ENCODE peak calls at places on chromosomes 2 and 18, in nine cellular contexts. T, M, G, U, I, F, N, J and B are unnamed samples.
A peak's percentile ranks its signal among the peaks of the same experiment; 100 is the strongest.

GRCh38 chr2:42960835-42961165 is 168.4 kb upstream of the HAAO start:
- DNase-seq in T (no peak), M (no peak), G (no peak), U (no peak), I (no peak), F (peak; percentile 48), N (no peak), J (no peak), B (peak; percentile 66)

GRCh38 chr2:44777542-44777941 is 164.0 kb upstream of the SIX3 start:
- DNase-seq in T (no peak), M (no peak), G (no peak), U (no peak), I (no peak), F (no peak), N (no peak), J (no peak), B (no peak)

GRCh38 chr18:76130845-76131244 is 364.2 kb downstream of the ZNF516 start:
- DNase-seq in T (no peak), M (no peak), G (no peak), U (peak; percentile 54), I (no peak), F (no peak), N (no peak), J (no peak), B (peak; percentile 43)

GRCh38 chr2:222180619-222181018 is 118.2 kb downstream of the PAX3 start:
- DNase-seq in T (no peak), M (peak; percentile 28), G (no peak), U (no peak), I (no peak), F (no peak), N (no peak), J (no peak), B (no peak)

GRCh38 chr2:54456526-54457325 is 599 bp downstream of the SPTBN1 start:
- DNase-seq in T (peak; percentile 19), M (peak; percentile 45), G (no peak), U (peak; percentile 59), I (peak; percentile 79), F (peak; percentile 47), N (no peak), J (peak; percentile 43), B (no peak)

GRCh38 chr18:59657012-59657411 is 40.2 kb downstream of the CCBE1 start:
- DNase-seq in T (no peak), M (no peak), G (no peak), U (no peak), I (no peak), F (no peak), N (no peak), J (no peak), B (no peak)

GRCh38 chr18:55500316-55501086 is 87.5 kb downstream of the TCF4 start:
- DNase-seq in T (peak; percentile 92), M (peak; percentile 88), G (no peak), U (no peak), I (no peak), F (peak; percentile 86), N (no peak), J (no peak), B (peak; percentile 66)

GRCh38 chr2:75633620-75634019 is 13.0 kb upstream of the MRPL19 start:
- DNase-seq in T (no peak), M (no peak), G (no peak), U (no peak), I (no peak), F (no peak), N (no peak), J (no peak), B (no peak)

GRCh38 chr2:63078852-63079606 is 28.4 kb downstream of the OTX1 start:
- DNase-seq in T (no peak), M (no peak), G (no peak), U (no peak), I (peak; percentile 78), F (no peak), N (no peak), J (no peak), B (no peak)

GRCh38 chr2:206614825-206615224 is 27.5 kb upstream of the FAM237A start:
- DNase-seq in T (peak; percentile 32), M (peak; percentile 37), G (no peak), U (no peak), I (no peak), F (peak; percentile 6), N (no peak), J (no peak), B (no peak)

GRCh38 chr2:173990970-173991819 is 26.0 kb upstream of the SP3 start:
- DNase-seq in T (peak; percentile 89), M (peak; percentile 68), G (no peak), U (peak; percentile 93), I (no peak), F (peak; percentile 94), N (peak; percentile 56), J (peak; percentile 85), B (peak; percentile 94)

GRCh38 chr2:99695121-99695773 is 205.4 kb upstream of the REV1 start:
- DNase-seq in T (no peak), M (no peak), G (no peak), U (no peak), I (peak; percentile 16), F (no peak), N (no peak), J (no peak), B (no peak)

GRCh38 chr2:129367118-129367517 is 612.3 kb upstream of the RAB6C start:
- DNase-seq in T (no peak), M (no peak), G (no peak), U (no peak), I (no peak), F (no peak), N (no peak), J (no peak), B (no peak)

GRCh38 chr18:9609190-9609589 is 5.2 kb downstream of the PPP4R1 start:
- DNase-seq in T (no peak), M (no peak), G (no peak), U (no peak), I (no peak), F (no peak), N (no peak), J (no peak), B (no peak)
- H3K4me3 ChIP-seq in T (no peak overlapping the region), M (no peak overlapping the region), G (no peak overlapping the region), U (no peak overlapping the region), I (no peak overlapping the region), F (no peak overlapping the region), N (no peak overlapping the region), J (no peak overlapping the region), B (no peak overlapping the region)

GRCh38 chr18:51724790-51725721 is 527.6 kb upstream of the MEX3C start:
- DNase-seq in T (no peak), M (peak; percentile 15), G (no peak), U (no peak), I (no peak), F (no peak), N (no peak), J (no peak), B (no peak)

GRCh38 chr18:51726614-51727013 is 529.1 kb upstream of the MEX3C start:
- DNase-seq in T (no peak), M (no peak), G (no peak), U (no peak), I (no peak), F (no peak), N (no peak), J (no peak), B (no peak)

GRCh38 chr18:51731070-51731469 is 533.6 kb upstream of the MEX3C start:
- DNase-seq in T (no peak), M (no peak), G (no peak), U (no peak), I (no peak), F (no peak), N (no peak), J (no peak), B (no peak)

DNA sequence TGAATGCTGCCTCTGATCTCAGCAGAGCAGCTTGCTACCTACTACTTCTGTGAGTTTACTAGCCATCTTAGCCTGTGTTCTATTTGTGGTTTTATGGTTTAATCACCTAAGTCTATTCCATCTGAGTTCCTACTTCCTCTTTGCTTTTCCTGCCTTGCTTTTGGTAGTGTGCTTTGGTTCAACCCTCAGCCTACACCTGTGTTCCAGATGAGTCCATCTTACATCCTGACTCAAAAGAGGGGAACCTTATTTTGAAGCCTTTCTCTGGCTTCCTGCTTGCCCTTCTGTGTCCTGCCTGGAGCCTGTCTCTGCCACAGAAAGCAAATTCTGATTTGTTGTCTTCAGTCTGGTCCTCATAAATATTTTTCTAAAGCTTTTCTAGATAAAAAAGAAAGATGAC is 530.3 kb upstream of the MEX3C start:
- DNase-seq in T (no peak), M (no peak), G (no peak), U (no peak), I (no peak), F (no peak), N (no peak), J (no peak), B (no peak)
- H3K4me3 ChIP-seq in T (no peak overlapping the region), M (no peak overlapping the region), G (no peak overlapping the region), U (no peak overlapping the region), I (no peak overlapping the region), F (no peak overlapping the region), N (no peak overlapping the region), J (no peak overlapping the region), B (no peak overlapping the region)

DNA sequence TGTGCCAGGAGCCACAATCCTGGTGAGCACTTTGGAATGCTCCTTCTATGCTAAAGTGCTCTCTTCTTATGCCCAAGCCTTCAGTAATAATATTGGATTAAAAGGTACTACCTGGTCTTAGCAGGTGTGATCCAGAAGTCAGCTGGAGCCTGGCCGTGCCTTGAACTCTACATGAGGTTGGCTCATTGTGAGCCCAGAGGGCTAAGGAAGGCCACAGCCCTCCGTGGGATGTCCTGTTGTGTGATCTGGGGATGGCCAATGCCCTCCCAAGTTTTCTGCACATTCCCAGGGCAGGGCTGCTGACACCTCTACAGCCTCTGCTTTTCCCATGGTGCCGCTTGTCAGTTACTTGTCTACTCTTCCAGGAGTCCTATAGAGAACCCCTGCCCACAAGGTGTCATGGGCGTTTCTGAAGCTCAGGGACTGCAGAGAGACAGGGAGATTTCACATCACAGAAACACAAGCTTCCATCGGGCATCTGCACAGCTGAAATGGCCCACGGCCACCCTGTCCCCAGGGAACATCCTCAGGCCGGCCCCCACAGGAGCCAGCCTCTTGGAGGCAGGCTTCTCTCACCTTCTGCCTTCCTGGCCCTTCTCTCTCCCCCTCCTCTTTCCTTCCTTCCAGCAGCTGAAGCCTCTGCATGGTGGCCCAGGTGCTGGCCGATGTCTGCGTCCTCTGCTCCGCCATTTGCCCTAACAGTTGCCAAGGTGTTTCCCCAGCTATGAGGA is 27.3 kb upstream of the GPR55 start:
- DNase-seq in T (no peak), M (no peak), G (no peak), U (no peak), I (no peak), F (no peak), N (no peak), J (no peak), B (no peak)
- H3K4me3 ChIP-seq in T (no peak overlapping the region), M (no peak overlapping the region), G (no peak overlapping the region), U (no peak overlapping the region), I (no peak overlapping the region), F (no peak overlapping the region), N (no peak overlapping the region), J (no peak overlapping the region), B (no peak overlapping the region)

DNA sequence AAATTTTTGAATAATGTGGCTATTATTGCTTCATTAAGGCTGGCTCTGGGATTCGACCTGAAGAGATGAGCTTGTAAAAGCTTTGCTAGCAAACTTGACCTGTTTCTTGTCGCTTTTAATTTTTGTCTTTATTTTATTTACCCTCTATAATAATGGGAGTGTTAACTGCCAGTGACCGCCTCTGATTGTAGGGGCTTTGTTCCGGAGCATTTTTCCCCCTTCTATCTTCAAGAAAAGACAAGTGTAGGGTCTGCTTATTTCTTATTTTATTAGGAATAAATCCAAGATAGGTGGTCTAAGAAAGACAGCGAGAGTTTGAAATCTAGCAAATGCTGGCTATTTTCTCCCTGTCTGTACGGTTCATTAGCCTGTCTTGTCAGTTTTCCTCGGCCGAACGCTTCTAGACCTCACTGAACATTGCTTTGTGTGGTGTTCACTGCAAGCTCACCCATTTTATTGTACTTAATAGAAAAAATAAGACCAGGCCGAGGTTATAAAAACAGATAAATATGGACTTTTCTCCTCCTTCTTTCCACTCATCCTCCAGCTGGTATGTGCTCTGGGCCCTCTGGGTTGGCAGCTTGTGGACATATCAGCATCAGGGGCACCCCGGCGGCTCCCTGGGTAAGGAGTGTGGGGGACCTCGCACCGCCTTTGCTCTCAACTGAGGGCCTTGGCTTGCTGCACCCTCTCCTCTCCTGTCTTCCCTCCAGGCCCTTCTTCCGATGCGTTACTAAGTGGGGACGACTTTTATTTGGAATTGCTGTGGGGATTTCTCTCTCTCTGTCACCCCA is 8.5 kb downstream of the MEIS1 start:
- DNase-seq in T (no peak), M (peak; percentile 74), G (no peak), U (no peak), I (peak; percentile 51), F (peak; percentile 66), N (no peak), J (no peak), B (peak; percentile 69)
- H3K4me3 ChIP-seq in T (peak overlapping the region; percentile 57), M (peak overlapping the region; percentile 30), G (no peak overlapping the region), U (peak overlapping the region; percentile 66), I (peak overlapping the region; percentile 63), F (peak overlapping the region; percentile 100), N (peak overlapping the region; percentile 20), J (peak overlapping the region; percentile 81), B (peak overlapping the region; percentile 71)